ENCODE peak calls at places on chromosomes 13 and 19, in nine cellular contexts. N is C1 segment of cervical spinal cord; I is stimulated activated effector memory CD8-positive, alpha-beta T cell treated with anti-CD3 and anti-CD28 coated beads, Interleukin-12 subunit alpha, Interleukin-12 subunit beta, amount 100 ng/mL, for 72 hours; G is amniotic stem cell; J is neural crest cell; L is activated T-helper 2 cell treated with anti-CD3 and anti-CD28 coated beads, Interferon-gamma antibody, Interleukin-2, Interleukin-4, amounts not matched to agents 10 μg/mL and 5 μg/mL and 100 μg/mL, durations not matched to agents 14 hours and 24 hours and 36 hours; B is activated CD4-positive, alpha-beta T cell treated with anti-CD3 and anti-CD28 coated beads, Interleukin-2, amount 50 U/mL, for 1 hour; Z is HS-27A; M is right atrium auricular region. D is an unnamed sample.

GRCh38 chr19:49391581-49392399 is 3.7 kb downstream of the KASH5 start:
- DNase-seq in N (peak; percentile 10), I (peak; percentile 81), G (peak; percentile 29), J (peak; percentile 67), L (peak; percentile 65), B (peak; percentile 80), Z (peak; percentile 31), M (peak; percentile 63), D (peak; percentile 71)

GRCh38 chr13:66689628-66690027 is 540.5 kb downstream of the PCDH9 start:
- DNase-seq in N (no peak), I (no peak), G (no peak), J (no peak), L (no peak), B (no peak), Z (no peak), M (no peak), D (no peak)

GRCh38 chr19:7224205-7224833 is 69.9 kb downstream of the INSR start:
- DNase-seq in N (peak; percentile 28), I (no peak), G (no peak), J (no peak), L (no peak), B (no peak), Z (no peak), M (peak; percentile 68), D (no peak)

GRCh38 chr13:24032674-24033073 is 127.8 kb upstream of the SPATA13 start:
- DNase-seq in N (no peak), I (no peak), G (no peak), J (no peak), L (no peak), B (no peak), Z (no peak), M (no peak), D (no peak)

GRCh38 chr19:4267101-4267900 is 11.8 kb upstream of the SHD start:
- DNase-seq in N (no peak), I (peak; percentile 80), G (no peak), J (peak; percentile 71), L (peak; percentile 49), B (peak; percentile 62), Z (peak; percentile 26), M (no peak), D (peak; percentile 40)

GRCh38 chr13:42380420-42381164 is 108.6 kb downstream of the AKAP11 start:
- DNase-seq in N (no peak), I (no peak), G (no peak), J (no peak), L (no peak), B (no peak), Z (no peak), M (no peak), D (no peak)

GRCh38 chr19:37505958-37506386 is 767 bp upstream of the ZNF793 start:
- DNase-seq in N (no peak), I (no peak), G (no peak), J (no peak), L (no peak), B (no peak), Z (no peak), M (no peak), D (no peak)

GRCh38 chr13:32228330-32229041 is 86.7 kb downstream of the ZAR1L start:
- DNase-seq in N (no peak), I (no peak), G (no peak), J (no peak), L (no peak), B (no peak), Z (no peak), M (no peak), D (no peak)

GRCh38 chr19:5200844-5201243 is 139.8 kb downstream of the PTPRS start:
- DNase-seq in N (no peak), I (no peak), G (no peak), J (no peak), L (no peak), B (no peak), Z (no peak), M (no peak), D (no peak)

GRCh38 chr13:74230984-74231443 is 96.8 kb upstream of the KLF12 start:
- DNase-seq in N (no peak), I (no peak), G (no peak), J (no peak), L (no peak), B (no peak), Z (no peak), M (no peak), D (no peak)

GRCh38 chr13:21134475-21134874 is 41.9 kb downstream of the SKA3 start:
- DNase-seq in N (no peak), I (no peak), G (no peak), J (no peak), L (no peak), B (no peak), Z (no peak), M (no peak), D (no peak)

GRCh38 chr19:4375620-4376228 is 24.6 kb downstream of the SH3GL1 start:
- DNase-seq in N (peak; percentile 23), I (no peak), G (no peak), J (no peak), L (no peak), B (no peak), Z (no peak), M (no peak), D (no peak)

GRCh38 chr19:12581100-12581499 is 29.5 kb downstream of the ZNF490 start:
- DNase-seq in N (no peak), I (no peak), G (no peak), J (no peak), L (no peak), B (no peak), Z (no peak), M (no peak), D (no peak)

GRCh38 chr19:48635966-48636858 is 967 bp downstream of the DBP start:
- DNase-seq in N (peak; percentile 49), I (no peak), G (no peak), J (no peak), L (no peak), B (peak; percentile 29), Z (no peak), M (no peak), D (no peak)

GRCh38 chr13:69425235-69425634 is 682.4 kb upstream of the ATXN8OS start:
- DNase-seq in N (no peak), I (no peak), G (no peak), J (no peak), L (no peak), B (no peak), Z (no peak), M (no peak), D (no peak)

GRCh38 chr19:49677232-49677881 is at the start of gene PRMT1:
- DNase-seq in N (no peak), I (peak; percentile 79), G (no peak), J (peak; percentile 51), L (peak; percentile 53), B (no peak), Z (no peak), M (no peak), D (peak; percentile 54)

GRCh38 chr19:47110521-47111080 is 3.0 kb downstream of the ZC3H4 start:
- DNase-seq in N (peak; percentile 48), I (no peak), G (no peak), J (no peak), L (no peak), B (peak; percentile 50), Z (no peak), M (no peak), D (no peak)

GRCh38 chr19:54164369-54165068 is 5.0 kb upstream of the LENG1 start:
- DNase-seq in N (no peak), I (peak; percentile 77), G (no peak), J (peak; percentile 44), L (peak; percentile 80), B (peak; percentile 51), Z (no peak), M (peak; percentile 68), D (peak; percentile 79)

GRCh38 chr19:19568802-19569756 is 31.0 kb downstream of the CILP2 start:
- DNase-seq in N (no peak), I (no peak), G (no peak), J (no peak), L (no peak), B (no peak), Z (no peak), M (no peak), D (no peak)

GRCh38 chr13:80083516-80084085 is 257.3 kb downstream of the SPRY2 start:
- DNase-seq in N (no peak), I (no peak), G (peak; percentile 55), J (no peak), L (no peak), B (no peak), Z (no peak), M (no peak), D (no peak)